ENCODE peak calls at places on chromosomes 12 and 14, in five cellular contexts. S, Z, P, L and C are unnamed samples.

GRCh38 chr12:2801044-2801783 is 6.4 kb downstream of the FKBP4 start:
- DNase-seq in S (no peak), Z (no peak), P (no peak), L (no peak), C (no peak)

GRCh38 chr12:106416273-106416672 is 58.7 kb downstream of the POLR3B start:
- DNase-seq in S (peak), Z (no peak), P (no peak), L (no peak), C (no peak)

GRCh38 chr14:94685166-94685581 is 73.0 kb downstream of the SERPINA3 start:
- DNase-seq in S (no peak), Z (no peak), P (peak), L (peak), C (no peak)

GRCh38 chr14:85243306-85243705 is 286.6 kb upstream of the FLRT2 start:
- DNase-seq in S (no peak), Z (no peak), P (peak), L (no peak), C (no peak)

GRCh38 chr14:104299993-104300761 is 161.8 kb downstream of the KIF26A start:
- DNase-seq in S (no peak), Z (no peak), P (no peak), L (no peak), C (no peak)

GRCh38 chr12:130916251-130916911 is 37.3 kb upstream of the ADGRD1 start:
- DNase-seq in S (no peak), Z (peak), P (peak), L (peak), C (peak)

GRCh38 chr12:3142386-3142785 is 65.2 kb downstream of the TSPAN9 start:
- DNase-seq in S (no peak), Z (no peak), P (no peak), L (no peak), C (no peak)

GRCh38 chr14:20472566-20473206 is 3.5 kb downstream of the PNP start:
- DNase-seq in S (no peak), Z (no peak), P (no peak), L (no peak), C (no peak)

GRCh38 chr12:110940296-110940695 is 19.9 kb upstream of the MYL2 start:
- DNase-seq in S (no peak), Z (no peak), P (no peak), L (no peak), C (no peak)

GRCh38 chr12:112967306-112967705 is 11.0 kb upstream of the OAS2 start:
- DNase-seq in S (no peak), Z (no peak), P (no peak), L (no peak), C (no peak)

GRCh38 chr12:100061814-100062213 is 77.1 kb upstream of the ANKS1B start:
- DNase-seq in S (no peak), Z (peak), P (no peak), L (no peak), C (no peak)

GRCh38 chr14:68655021-68655811 is 137.7 kb downstream of the ZFP36L1 start:
- DNase-seq in S (peak), Z (no peak), P (peak), L (peak), C (no peak)

GRCh38 chr12:79939728-79940306 is 4.9 kb upstream of the PPP1R12A start:
- DNase-seq in S (no peak), Z (no peak), P (no peak), L (no peak), C (no peak)

GRCh38 chr12:75715323-75715644 is 203.9 kb upstream of the KRR1 start:
- DNase-seq in S (no peak), Z (no peak), P (no peak), L (no peak), C (no peak)

GRCh38 chr12:50563434-50563787 is 58.6 kb downstream of the DIP2B start:
- DNase-seq in S (no peak), Z (no peak), P (no peak), L (no peak), C (no peak)

GRCh38 chr14:21098134-21098891 is at the start of gene ZNF219:
- DNase-seq in S (peak), Z (peak), P (peak), L (peak), C (peak)

GRCh38 chr12:82517027-82517426 is 158.7 kb downstream of the METTL25 start:
- DNase-seq in S (no peak), Z (peak), P (no peak), L (peak), C (peak)

GRCh38 chr12:9796346-9796745 is 30.9 kb upstream of the KLRF1 start:
- DNase-seq in S (no peak), Z (no peak), P (no peak), L (no peak), C (no peak)

GRCh38 chr14:101774006-101774755 is 12.7 kb downstream of the PPP2R5C start:
- DNase-seq in S (no peak), Z (no peak), P (peak), L (no peak), C (no peak)

GRCh38 chr14:98822917-98823316 is 449.1 kb downstream of the BCL11B start:
- DNase-seq in S (no peak), Z (no peak), P (no peak), L (no peak), C (no peak)

GRCh38 chr12:107337354-107338095 is 244.2 kb upstream of the CRY1 start:
- DNase-seq in S (no peak), Z (peak), P (no peak), L (no peak), C (no peak)

GRCh38 chr14:32629146-32629545 is 300.0 kb downstream of the AKAP6 start:
- DNase-seq in S (no peak), Z (no peak), P (no peak), L (no peak), C (no peak)

GRCh38 chr14:55838529-55839052 is 258.6 kb downstream of the KTN1 start:
- DNase-seq in S (no peak), Z (no peak), P (no peak), L (no peak), C (no peak)

GRCh38 chr14:102479777-102480176 is 29.8 kb downstream of the ANKRD9 start:
- DNase-seq in S (no peak), Z (peak), P (peak), L (no peak), C (no peak)

GRCh38 chr14:90023176-90023896 is 38.5 kb upstream of the KCNK13 start:
- DNase-seq in S (no peak), Z (peak), P (no peak), L (no peak), C (no peak)

GRCh38 chr12:30707628-30708342 is 12.1 kb upstream of the IPO8 start:
- DNase-seq in S (no peak), Z (no peak), P (no peak), L (no peak), C (no peak)

GRCh38 chr14:81632162-81632561 is 98.5 kb upstream of the SEL1L start:
- DNase-seq in S (no peak), Z (no peak), P (no peak), L (peak), C (peak)

GRCh38 chr14:28652782-28653181 is 113.8 kb upstream of the FOXG1 start:
- DNase-seq in S (no peak), Z (no peak), P (no peak), L (no peak), C (no peak)

GRCh38 chr14:99241314-99242035 is 30.5 kb downstream of the BCL11B start:
- DNase-seq in S (no peak), Z (no peak), P (peak), L (no peak), C (no peak)